ENCODE peak calls at places on chromosomes 5 and 9, in four cellular contexts. R, Q, Z and O are unnamed samples.

GRCh38 chr5:88203977-88204735 is 64.5 kb downstream of the TMEM161B start:
- DNase-seq in R (no peak), Q (no peak), Z (no peak), O (no peak)

GRCh38 chr5:171826132-171826531 is 40.5 kb downstream of the SMIM23 start:
- DNase-seq in R (no peak), Q (no peak), Z (no peak), O (no peak)

GRCh38 chr5:148426514-148426913 is 42.8 kb downstream of the FBXO38 start:
- DNase-seq in R (no peak), Q (no peak), Z (no peak), O (no peak)

GRCh38 chr9:21747171-21747570 is 55.3 kb upstream of the MTAP start:
- DNase-seq in R (no peak), Q (peak; percentile 73), Z (no peak), O (no peak)

GRCh38 chr5:32392039-32392438 is 52.5 kb downstream of the ZFR start:
- DNase-seq in R (no peak), Q (no peak), Z (no peak), O (no peak)

GRCh38 chr9:27193886-27194285 is 84.9 kb downstream of the TEK start:
- DNase-seq in R (no peak), Q (no peak), Z (no peak), O (no peak)

GRCh38 chr5:33671700-33672291 is 220.0 kb downstream of the ADAMTS12 start:
- DNase-seq in R (no peak), Q (no peak), Z (no peak), O (no peak)

GRCh38 chr9:72856985-72857631 is 95.7 kb downstream of the ALDH1A1 start:
- DNase-seq in R (peak; percentile 65), Q (peak; percentile 47), Z (peak; percentile 31), O (peak; percentile 21)

GRCh38 chr5:321233-321725 is at the start of gene AHRR:
- DNase-seq in R (no peak), Q (no peak), Z (peak; percentile 95), O (no peak)

GRCh38 chr5:90201923-90202322 is 207.6 kb downstream of the CETN3 start:
- DNase-seq in R (peak; percentile 42), Q (peak; percentile 3), Z (no peak), O (no peak)

GRCh38 chr9:18666987-18667772 is 193.2 kb downstream of the ADAMTSL1 start:
- DNase-seq in R (no peak), Q (peak; percentile 73), Z (no peak), O (no peak)